ENCODE peak calls at places on chromosome 21, in five cellular contexts. X is T-cell; Y is T-helper 1 cell; M is activated CD4-positive, alpha-beta T cell treated with anti-CD3 and anti-CD28 coated beads for 24 hours; L is HEK293T. J is an unnamed sample.
A peak's percentile ranks its signal among the peaks of the same experiment; 100 is the strongest.

GRCh38 chr21:45363921-45364463 is 41.0 kb upstream of the COL18A1 start:
- DNase-seq in X (no peak), Y (no peak), M (peak; percentile 19), L (no peak), J (no peak)

GRCh38 chr21:26409735-26410134 is 163.4 kb downstream of the CYYR1 start:
- DNase-seq in X (no peak), Y (no peak), M (no peak), L (no peak), J (no peak)

GRCh38 chr21:34844924-34845238 is 176.1 kb downstream of the CLIC6 start:
- DNase-seq in X (no peak), Y (no peak), M (no peak), L (no peak), J (no peak)

GRCh38 chr21:32728455-32729237 is 833 bp upstream of the SYNJ1 start:
- DNase-seq in X (no peak), Y (no peak), M (no peak), L (no peak), J (peak; percentile 38)

GRCh38 chr21:45632165-45632896 is 11.2 kb upstream of the PCBP3 start:
- DNase-seq in X (no peak), Y (no peak), M (no peak), L (no peak), J (no peak)

GRCh38 chr21:33931799-33932390 is 16.3 kb upstream of the ATP5PO start:
- DNase-seq in X (no peak), Y (no peak), M (no peak), L (no peak), J (no peak)

GRCh38 chr21:42336065-42336464 is 14.7 kb downstream of the TFF2 start:
- DNase-seq in X (no peak), Y (no peak), M (no peak), L (no peak), J (no peak)

GRCh38 chr21:44780767-44781459 is 20.7 kb downstream of the UBE2G2 start:
- DNase-seq in X (no peak), Y (no peak), M (no peak), L (no peak), J (no peak)

GRCh38 chr21:31558839-31559367 is 100.6 kb upstream of the SOD1 start:
- DNase-seq in X (peak; percentile 90), Y (peak; percentile 72), M (peak; percentile 84), L (peak; percentile 96), J (peak; percentile 97)

GRCh38 chr21:45128613-45129226 is 54.3 kb downstream of the ADARB1 start:
- DNase-seq in X (peak; percentile 81), Y (peak; percentile 64), M (peak; percentile 46), L (peak; percentile 57), J (peak; percentile 75)